ENCODE peak calls at places on chromosomes 6 and 20, in five cellular contexts. R is CD8-positive, alpha-beta T cell; C is IMR-90; J is fibroblast of lung; S is left ventricle myocardium inferior. W is an unnamed sample.
A peak's percentile ranks its signal among the peaks of the same experiment; 100 is the strongest.

GRCh38 chr6:14924126-14925024 is 321.5 kb upstream of the JARID2 start:
- DNase-seq in J (no peak), R (no peak), C (peak; percentile 55), S (no peak), W (no peak)

GRCh38 chr20:25039697-25040437 is 18.1 kb downstream of the ACSS1 start:
- DNase-seq in S (peak; percentile 88), R (no peak), J (peak; percentile 72), C (peak; percentile 44), W (peak; percentile 98)

GRCh38 chr6:26097268-26097875 is 10.1 kb downstream of the HFE start:
- DNase-seq in S (no peak), J (peak; percentile 52), R (peak; percentile 78), C (peak; percentile 69), W (peak; percentile 59)

GRCh38 chr6:6694825-6695710 is 106.5 kb downstream of the LY86 start:
- DNase-seq in J (no peak), C (no peak), R (no peak), S (peak; percentile 50), W (peak; percentile 54)

GRCh38 chr20:7454047-7454446 is 486.2 kb downstream of the HAO1 start:
- DNase-seq in C (no peak), S (no peak), R (no peak), J (no peak), W (no peak)

GRCh38 chr6:129029778-129030177 is 146.8 kb downstream of the LAMA2 start:
- DNase-seq in R (no peak), J (no peak), S (no peak), C (no peak), W (no peak)

GRCh38 chr6:147131728-147132127 is 72.5 kb upstream of the STXBP5 start:
- DNase-seq in R (no peak), J (peak; percentile 38), S (no peak), C (peak; percentile 43), W (no peak)

GRCh38 chr6:44921787-44922186 is 406.3 kb upstream of the RUNX2 start:
- DNase-seq in J (no peak), R (no peak), C (no peak), S (peak; percentile 48), W (no peak)

GRCh38 chr6:43604174-43604573 is 24.9 kb downstream of the GTPBP2 start:
- DNase-seq in J (peak; percentile 88), S (no peak), C (peak; percentile 88), R (no peak), W (no peak)

GRCh38 chr20:50243610-50244351 is 53.2 kb downstream of the CEBPB start:
- DNase-seq in C (no peak), J (no peak), S (no peak), R (no peak), W (no peak)

GRCh38 chr6:113381232-113381631 is 475.9 kb upstream of the MARCKS start:
- DNase-seq in J (peak; percentile 38), R (no peak), C (peak; percentile 75), S (no peak), W (no peak)

GRCh38 chr20:17837179-17837578 is 131.4 kb downstream of the SNX5 start:
- DNase-seq in C (no peak), J (no peak), S (no peak), R (no peak), W (no peak)

GRCh38 chr20:36043447-36043846 is 75.1 kb downstream of the CNBD2 start:
- DNase-seq in S (no peak), C (no peak), R (no peak), J (no peak), W (no peak)

GRCh38 chr20:11810316-11811130 is 107.2 kb upstream of the BTBD3 start:
- DNase-seq in J (peak; percentile 88), S (no peak), C (peak; percentile 91), R (no peak), W (no peak)

GRCh38 chr6:96940322-96940721 is 15.8 kb downstream of the KLHL32 start:
- DNase-seq in J (peak; percentile 32), R (no peak), C (no peak), S (no peak), W (no peak)

GRCh38 chr6:13488015-13488895 is 855 bp upstream of the GFOD1 start:
- DNase-seq in S (peak; percentile 55), R (no peak), C (peak; percentile 40), J (peak; percentile 64), W (peak; percentile 48)

GRCh38 chr20:37904008-37904675 is 1.2 kb downstream of the VSTM2L start:
- DNase-seq in C (no peak), R (no peak), S (no peak), J (no peak), W (no peak)

GRCh38 chr6:84605308-84605707 is 159.1 kb downstream of the TBX18 start:
- DNase-seq in C (no peak), S (no peak), R (no peak), J (no peak), W (no peak)

GRCh38 chr20:35721219-35721618 is 20.8 kb downstream of the RBM39 start:
- DNase-seq in C (no peak), J (no peak), R (no peak), S (no peak), W (no peak)

GRCh38 chr6:150229775-150230561 is 87.1 kb downstream of the PPP1R14C start:
- DNase-seq in S (no peak), J (peak; percentile 76), R (no peak), C (peak; percentile 56), W (no peak)

GRCh38 chr6:168377481-168377850 is 57.9 kb upstream of the DACT2 start:
- DNase-seq in J (no peak), S (peak; percentile 73), R (no peak), C (no peak), W (peak; percentile 73)
- H3K4me1 ChIP-seq in J (no peaks in the 10 kb centered on the region), S (no peaks in the 10 kb centered on the region), R (no peaks in the 10 kb centered on the region), C (no peaks in the 10 kb centered on the region), W (no peaks in the 10 kb centered on the region)

DNA sequence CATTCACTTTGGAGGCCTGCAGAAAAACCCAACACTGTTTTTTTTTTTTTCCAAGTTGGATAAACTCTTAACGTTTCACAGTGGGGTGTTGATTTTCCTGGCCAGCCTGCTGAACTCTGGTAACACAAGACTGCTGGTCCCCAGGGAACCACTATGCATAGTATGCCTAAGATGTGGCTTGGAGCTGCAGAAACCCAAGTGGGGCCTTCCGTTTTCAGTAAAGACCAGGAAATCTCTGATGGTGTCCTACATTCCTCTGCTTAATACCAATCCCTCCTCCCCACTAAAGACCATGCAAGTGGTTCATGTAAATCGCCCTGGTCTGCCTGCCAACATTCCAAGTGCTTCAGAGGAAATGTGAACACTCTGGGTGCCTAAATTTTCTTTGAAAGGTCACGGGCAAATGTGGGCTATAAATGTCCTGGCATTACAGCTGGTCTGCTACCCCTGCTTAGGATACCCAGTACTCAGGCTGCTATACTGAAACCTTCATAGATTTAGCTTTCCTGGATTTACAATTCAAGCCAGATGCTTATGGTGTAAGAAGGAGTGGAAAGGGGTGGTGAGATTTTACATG is 615.4 kb downstream of the MAFB start:
- DNase-seq in C (no peak), R (no peak), J (no peak), S (no peak), W (no peak)
- H3K4me3 ChIP-seq in C (no peak overlapping the region), R (no peak overlapping the region), J (no peak overlapping the region), S (no peak overlapping the region), W (no peak overlapping the region)

DNA sequence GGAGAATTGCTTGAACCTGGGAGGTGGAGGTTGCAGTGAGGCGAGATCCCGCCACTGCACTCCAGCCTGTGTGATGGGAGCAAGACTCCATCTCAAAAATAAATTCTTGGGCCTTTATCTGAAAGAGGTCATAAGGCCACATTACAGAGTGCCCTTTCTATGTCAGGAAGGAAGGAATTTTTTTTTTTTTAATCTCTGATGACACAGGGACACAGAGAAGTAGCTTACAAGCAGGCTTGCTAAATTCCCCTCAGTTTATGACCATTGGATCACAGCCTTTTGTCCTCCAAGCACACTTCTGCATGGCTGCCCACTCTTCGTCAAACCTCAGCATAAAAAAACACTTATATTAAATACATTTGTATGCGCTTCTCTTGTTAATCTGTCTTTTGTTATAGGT is 7.5 kb upstream of the IFNGR1 start:
- DNase-seq in S (no peak), C (no peak), R (no peak), J (no peak), W (no peak)
- H3K4me1 ChIP-seq in S (peaks cover 77% of the 10 kb centered on the region), C (no peaks in the 10 kb centered on the region), R (peaks cover 26% of the 10 kb centered on the region), J (no peaks in the 10 kb centered on the region), W (peaks cover 8% of the 10 kb centered on the region)

GRCh38 chr6:81747327-81747726 is 5.2 kb downstream of the TENT5A start:
- DNase-seq in R (no peak), S (no peak), C (no peak), J (no peak), W (no peak)

GRCh38 chr6:81750201-81750600 is 2.3 kb downstream of the TENT5A start:
- DNase-seq in S (no peak), J (no peak), R (no peak), C (no peak), W (no peak)

GRCh38 chr6:81749704-81750103 is 2.8 kb downstream of the TENT5A start:
- DNase-seq in C (no peak), J (peak; percentile 39), S (no peak), R (no peak), W (no peak)

GRCh38 chr6:81750660-81751387 is 1.7 kb downstream of the TENT5A start:
- DNase-seq in R (no peak), J (peak; percentile 26), S (no peak), C (peak; percentile 18), W (no peak)

DNA sequence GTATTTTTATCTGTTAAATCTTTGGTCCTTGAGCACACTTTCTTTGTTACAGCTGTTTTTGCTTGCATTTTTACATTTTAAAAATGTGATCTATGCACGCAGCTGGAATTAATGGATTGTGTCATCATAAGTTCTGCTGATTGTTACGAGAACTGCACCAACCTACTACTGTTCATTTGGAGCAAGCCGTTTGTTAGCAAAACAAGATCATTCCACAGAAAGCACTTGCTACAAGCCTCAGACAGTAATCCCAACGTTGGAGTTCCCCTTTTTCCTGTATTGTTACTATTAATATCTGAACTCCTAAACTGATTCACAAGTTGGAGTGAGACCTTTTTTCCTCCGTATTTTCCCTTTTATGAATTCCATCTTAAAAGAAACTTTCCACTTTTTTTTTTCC is 3.5 kb downstream of the TENT5A start:
- DNase-seq in S (no peak), R (no peak), C (no peak), J (peak; percentile 28), W (no peak)
- H3K4me3 ChIP-seq in S (peak overlapping the region; percentile 89), R (no peak overlapping the region), C (no peak overlapping the region), J (peak overlapping the region; percentile 76), W (peak overlapping the region; percentile 73)

GRCh38 chr6:144561455-144562043 is 276.4 kb downstream of the UTRN start:
- DNase-seq in R (no peak), S (no peak), J (no peak), C (no peak), W (no peak)
- H3K4me1 ChIP-seq in R (peaks cover 16% of the 10 kb centered on the region), S (peaks cover 12% of the 10 kb centered on the region), J (no peaks in the 10 kb centered on the region), C (no peaks in the 10 kb centered on the region), W (no peaks in the 10 kb centered on the region)

GRCh38 chr6:32176476-32177181 is 745 bp upstream of the AGPAT1 start:
- DNase-seq in J (peak; percentile 63), S (no peak), C (peak; percentile 75), R (no peak), W (no peak)
- H3K4me3 ChIP-seq in J (peak overlapping the region; percentile 99), S (peak overlapping the region; percentile 93), C (peak overlapping the region; percentile 45), R (peak overlapping the region; percentile 71), W (peak overlapping the region; percentile 95)

GRCh38 chr20:62529916-62530642 is 54.3 kb upstream of the GATA5 start:
- DNase-seq in R (no peak), S (no peak), J (no peak), C (no peak), W (no peak)
- H3K4me1 ChIP-seq in R (peaks cover 4% of the 10 kb centered on the region), S (peaks cover 30% of the 10 kb centered on the region), J (no peaks in the 10 kb centered on the region), C (no peaks in the 10 kb centered on the region), W (no peaks in the 10 kb centered on the region)